ENCODE peak calls at places on chromosomes 1 and 21, in eight cellular contexts. N is NCI-H345, E is AG08396, U is RWPE1, R is ovary, B is dermis blood vessel endothelial cell, L is left colon, C is body of pancreas. W is an unnamed sample.

GRCh38 chr1:66890621-66891020 is 34.0 kb downstream of the DNAI4 start:
- DNase-seq in L (no peak), C (no peak), B (no peak), U (no peak), E (no peak), N (no peak), R (no peak), W (no peak)

GRCh38 chr1:42201986-42202385 is 37.4 kb upstream of the GUCA2A start:
- DNase-seq in N (no peak), C (no peak), B (no peak), L (no peak), R (no peak), U (no peak), E (no peak), W (no peak)

GRCh38 chr1:228669401-228669695 is 65.9 kb upstream of the RHOU start:
- DNase-seq in N (no peak), E (no peak), C (no peak), B (no peak), R (no peak), L (no peak), U (no peak), W (no peak)

GRCh38 chr1:160205974-160206369 is 788 bp downstream of the PEA15 start:
- DNase-seq in B (peak; percentile 49), C (peak; percentile 37), U (peak; percentile 57), E (peak; percentile 75), L (peak; percentile 47), N (no peak), R (peak; percentile 45), W (no peak)

GRCh38 chr1:159664247-159664646 is 50.1 kb downstream of the CRP start:
- DNase-seq in C (no peak), E (no peak), L (no peak), R (no peak), U (no peak), N (no peak), B (no peak), W (no peak)

GRCh38 chr1:159171688-159172501 is 480 bp downstream of the CADM3 start:
- DNase-seq in C (no peak), E (no peak), L (no peak), B (peak; percentile 18), R (no peak), N (peak; percentile 46), U (peak; percentile 13), W (no peak)

GRCh38 chr21:37245151-37245550 is 22.0 kb downstream of the VPS26C start:
- DNase-seq in R (no peak), U (no peak), E (no peak), N (no peak), B (no peak), C (no peak), L (no peak), W (no peak)

GRCh38 chr1:67130673-67131072 is 4.1 kb downstream of the C1orf141 start:
- DNase-seq in C (no peak), R (no peak), U (no peak), B (no peak), E (no peak), N (no peak), L (no peak), W (no peak)

GRCh38 chr1:162701286-162701685 is 69.0 kb downstream of the DDR2 start:
- DNase-seq in R (no peak), L (no peak), B (no peak), U (no peak), E (no peak), N (no peak), C (no peak), W (no peak)

GRCh38 chr1:2203671-2204383 is 9.3 kb upstream of the FAAP20 start:
- DNase-seq in N (no peak), E (no peak), C (no peak), R (peak; percentile 73), B (no peak), U (no peak), L (peak; percentile 51), W (no peak)

GRCh38 chr1:10415211-10415930 is 14.9 kb upstream of the CENPS start:
- DNase-seq in U (no peak), C (no peak), B (peak; percentile 96), R (no peak), L (no peak), E (peak; percentile 55), N (no peak), W (no peak)

GRCh38 chr1:158674302-158674701 is 12.2 kb downstream of the SPTA1 start:
- DNase-seq in R (no peak), C (no peak), N (no peak), U (no peak), L (no peak), B (no peak), E (no peak), W (no peak)

GRCh38 chr1:209723761-209724693 is 19.4 kb downstream of the HSD11B1 start:
- DNase-seq in L (no peak), U (no peak), E (no peak), R (no peak), N (no peak), B (no peak), C (no peak), W (no peak)

GRCh38 chr1:84300991-84301758 is at the start of gene SAMD13:
- DNase-seq in N (peak; percentile 87), E (peak; percentile 55), U (peak; percentile 28), L (peak; percentile 93), R (peak; percentile 46), C (peak; percentile 87), B (peak; percentile 94), W (no peak)

GRCh38 chr1:76868916-76869315 is 1.6 kb downstream of the ST6GALNAC5 start:
- DNase-seq in R (peak; percentile 31), C (no peak), B (no peak), U (no peak), L (no peak), N (no peak), E (peak; percentile 19), W (no peak)

GRCh38 chr1:192225713-192226112 is 67.5 kb downstream of the RGS18 start:
- DNase-seq in R (no peak), E (peak; percentile 15), U (peak; percentile 24), C (no peak), L (no peak), B (peak; percentile 63), N (no peak), W (no peak)

GRCh38 chr1:55712148-55712547 is 497.0 kb upstream of the USP24 start:
- DNase-seq in E (no peak), C (no peak), R (no peak), B (no peak), U (no peak), N (no peak), L (no peak), W (no peak)

GRCh38 chr1:47186267-47187185 is 3.3 kb downstream of the PDZK1IP1 start:
- DNase-seq in U (no peak), R (no peak), L (no peak), N (no peak), B (no peak), E (no peak), C (no peak), W (no peak)

GRCh38 chr1:46613661-46614603 is 2.7 kb downstream of the MOB3C start:
- DNase-seq in N (no peak), C (peak; percentile 91), R (peak; percentile 92), L (peak; percentile 78), U (peak; percentile 42), B (peak; percentile 73), E (peak; percentile 82), W (no peak)

GRCh38 chr1:98903261-98903660 is 101.4 kb downstream of the PLPPR5 start:
- DNase-seq in B (peak; percentile 91), L (no peak), E (peak; percentile 33), U (peak; percentile 43), R (no peak), N (no peak), C (no peak), W (no peak)

GRCh38 chr1:153985341-153985912 is 712 bp downstream of the RAB13 start:
- DNase-seq in R (no peak), B (peak; percentile 54), U (no peak), L (no peak), E (peak; percentile 62), C (no peak), N (no peak), W (no peak)

W was measured in cortex of kidney.